ENCODE peak calls at places on chromosomes 1 and 21, in seven cellular contexts. O is brain microvascular endothelial cell, U is GM23338, L is K562, Z is kidney, N is IMR-90, W is pancreas. S is an unnamed sample.

GRCh38 chr1:245996806-245997205 is 510.3 kb downstream of the SMYD3 start:
- DNase-seq in Z (no peak), N (no peak), U (no peak), L (no peak), W (no peak), O (no peak), S (no peak)

GRCh38 chr1:115062542-115063004 is 26.7 kb downstream of the TSPAN2 start:
- DNase-seq in W (peak), N (no peak), L (no peak), O (no peak), U (no peak), Z (peak), S (peak)

GRCh38 chr1:14590781-14591180 is 7.7 kb upstream of the KAZN start:
- DNase-seq in U (peak), O (no peak), N (no peak), L (peak), Z (no peak), W (no peak), S (no peak)

GRCh38 chr1:87957331-87957730 is 628.7 kb downstream of the LMO4 start:
- DNase-seq in W (no peak), L (no peak), O (no peak), N (peak), Z (no peak), U (no peak), S (no peak)

GRCh38 chr1:112722601-112723510 is 7.7 kb upstream of the PPM1J start:
- DNase-seq in U (peak), Z (peak), O (peak), W (no peak), N (peak), L (no peak), S (no peak)

GRCh38 chr1:225874431-225874830 is 7.7 kb downstream of the TMEM63A start:
- DNase-seq in Z (peak), O (no peak), U (no peak), L (no peak), N (no peak), W (no peak), S (no peak)

GRCh38 chr1:12171206-12172041 is 4.6 kb downstream of the TNFRSF1B start:
- DNase-seq in W (no peak), U (no peak), Z (no peak), L (no peak), O (no peak), N (no peak), S (no peak)

GRCh38 chr1:62175568-62176179 is 19.0 kb upstream of the L1TD1 start:
- DNase-seq in U (peak), N (peak), L (peak), W (no peak), Z (no peak), O (peak), S (no peak)

GRCh38 chr1:2231667-2232254 is 3.6 kb downstream of the SKI start:
- DNase-seq in O (peak), Z (peak), L (peak), U (peak), W (peak), N (peak), S (no peak)

GRCh38 chr1:2229921-2230700 is 2.0 kb downstream of the SKI start:
- DNase-seq in W (peak), L (peak), U (peak), N (peak), O (no peak), Z (peak), S (no peak)

GRCh38 chr1:2232255-2232915 is 4.3 kb downstream of the SKI start:
- DNase-seq in W (no peak), U (no peak), L (peak), O (no peak), N (no peak), Z (peak), S (no peak)

GRCh38 chr1:2229032-2229920 is 1.2 kb downstream of the SKI start:
- DNase-seq in L (no peak), U (peak), W (peak), O (no peak), Z (peak), N (peak), S (no peak)

DNA sequence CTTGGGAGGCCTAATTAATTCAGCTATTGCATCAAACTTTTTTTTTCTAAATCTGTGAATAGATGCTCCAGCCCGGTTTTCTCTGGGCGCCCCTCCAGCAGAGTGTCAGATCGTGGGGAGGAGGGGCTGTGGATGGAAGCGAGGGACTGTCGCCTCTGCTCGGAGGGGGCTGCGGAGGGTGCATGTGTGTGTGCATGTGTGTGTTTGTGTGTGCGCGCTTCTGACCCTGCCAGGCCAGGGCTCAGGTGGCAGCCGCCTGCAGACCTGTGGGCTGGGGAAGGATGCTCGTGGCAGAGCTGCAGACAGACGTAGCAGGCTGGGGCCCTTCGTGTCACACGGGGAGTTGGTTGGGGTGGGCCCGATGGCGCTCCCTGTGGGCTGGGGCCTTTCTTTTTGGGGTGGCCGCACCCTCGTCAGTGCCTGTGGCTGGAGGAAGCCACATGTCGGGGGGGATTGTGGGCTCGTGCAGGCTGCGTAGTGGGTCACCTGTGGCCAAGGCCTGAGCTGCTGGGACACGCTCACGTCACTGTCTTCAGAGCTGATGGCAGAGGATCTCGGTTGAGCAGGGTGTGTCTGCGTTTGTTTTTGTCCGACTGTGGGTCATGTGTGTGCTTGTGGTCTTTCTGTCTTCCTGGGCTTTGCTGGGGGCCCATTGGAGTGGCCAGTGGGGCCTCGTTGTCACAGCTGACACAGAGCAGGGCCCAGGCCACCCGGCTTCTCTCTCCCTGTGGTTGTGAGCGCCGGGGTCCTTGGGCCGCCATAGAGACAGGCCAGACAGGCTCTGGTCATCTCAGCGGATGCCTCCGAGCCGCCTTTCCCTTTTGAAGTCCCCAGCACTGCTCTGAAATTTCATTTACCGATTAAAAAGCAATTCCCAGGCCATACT is 2.9 kb downstream of the SKI start:
- DNase-seq in W (no peak), U (peak), Z (peak), L (peak), N (no peak), O (no peak), S (no peak)
- H3K27ac ChIP-seq in W (peak), U (no peak), Z (peak), L (peak), N (peak), O (peak), S (peak)

GRCh38 chr1:221394011-221394544 is 347.8 kb downstream of the DUSP10 start:
- DNase-seq in N (peak), O (peak), Z (no peak), W (no peak), L (no peak), U (no peak), S (no peak)
- H3K27ac ChIP-seq in N (no peak), O (no peak), Z (no peak), W (no peak), L (no peak), U (no peak), S (no peak)

GRCh38 chr1:155220566-155220965 is 12.1 kb downstream of the MTX1 start:
- DNase-seq in N (no peak), L (no peak), O (no peak), Z (no peak), W (no peak), U (no peak), S (no peak)

GRCh38 chr1:155219592-155220031 is 11.1 kb downstream of the MTX1 start:
- DNase-seq in O (no peak), L (peak), W (no peak), N (no peak), U (peak), Z (no peak), S (no peak)

GRCh38 chr1:155223017-155223416 is 14.5 kb downstream of the MTX1 start:
- DNase-seq in W (no peak), Z (no peak), O (no peak), N (no peak), L (peak), U (no peak), S (no peak)

DNA sequence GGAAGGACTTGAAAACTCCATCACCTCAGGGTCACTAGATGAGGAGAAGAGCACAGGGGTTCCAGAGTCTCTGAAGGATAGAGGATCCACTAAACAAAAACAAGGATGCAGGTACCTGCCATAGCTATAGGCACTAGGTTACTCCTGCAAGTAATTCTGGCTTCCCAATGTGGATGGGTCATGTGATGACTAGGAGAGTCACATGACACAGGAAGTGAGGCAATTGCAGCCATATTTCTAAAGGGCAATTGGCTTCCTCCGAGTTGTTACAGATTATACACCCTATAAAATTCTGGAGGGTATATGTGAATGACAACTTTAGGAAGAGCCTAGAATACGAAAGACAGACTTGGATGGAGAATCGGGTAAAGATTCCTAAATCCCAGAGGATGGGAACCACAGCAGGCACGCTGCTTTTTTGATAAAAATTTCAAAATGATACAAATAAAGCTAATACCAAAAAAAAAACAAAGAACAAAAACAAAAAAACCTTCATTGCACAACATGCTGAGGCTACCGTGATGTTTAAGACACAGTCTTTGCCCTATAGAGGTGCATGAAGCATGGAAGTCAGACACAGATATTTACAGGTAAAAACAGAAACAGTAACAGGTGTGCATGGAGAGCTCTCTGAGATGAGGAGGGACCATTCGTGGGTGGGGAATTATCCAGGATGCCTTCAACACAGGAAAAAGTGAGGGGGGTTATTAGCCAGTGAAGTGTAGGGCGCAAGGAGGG is 10.5 kb downstream of the MTX1 start:
- DNase-seq in U (peak), Z (no peak), N (peak), L (peak), W (no peak), O (peak), S (no peak)
- H3K27ac ChIP-seq in U (no peak), Z (no peak), N (peak), L (peak), W (no peak), O (no peak), S (peak)

GRCh38 chr1:84869750-84870149 is 23.3 kb downstream of the LPAR3 start:
- DNase-seq in Z (no peak), U (no peak), O (no peak), L (no peak), N (peak), W (no peak), S (no peak)
- H3K27ac ChIP-seq in Z (no peak), U (no peak), O (no peak), L (no peak), N (no peak), W (no peak), S (no peak)

DNA sequence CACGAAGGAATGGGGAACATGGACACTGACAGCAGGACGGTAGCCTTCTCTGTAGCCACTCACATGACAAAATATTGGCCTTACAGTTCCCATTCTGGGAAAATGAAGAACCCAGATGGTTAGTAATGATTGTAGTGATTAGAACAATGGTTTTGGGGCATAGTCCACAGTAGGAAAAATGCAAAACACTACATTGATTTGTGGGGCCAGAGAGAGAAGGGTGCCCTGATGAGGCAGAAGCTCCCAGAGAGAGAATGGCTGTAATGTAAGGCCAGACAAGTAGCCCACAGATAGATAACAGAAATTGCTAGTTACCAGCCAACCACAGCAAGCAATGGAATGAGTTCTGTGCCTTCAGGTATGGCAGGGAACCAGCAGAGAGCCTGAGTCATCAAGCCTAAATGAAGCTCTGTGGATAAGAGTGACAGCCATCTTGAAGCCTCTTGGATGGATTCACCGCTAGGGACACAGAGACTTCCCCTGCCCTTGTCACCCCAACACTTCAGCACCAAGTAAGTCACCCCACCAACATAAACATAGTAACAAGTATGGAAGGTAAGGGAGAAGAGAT is 206.1 kb downstream of the BACH1 start:
- DNase-seq in Z (no peak), U (no peak), W (no peak), O (peak), N (peak), L (no peak), S (peak)
- H3K27ac ChIP-seq in Z (no peak), U (no peak), W (no peak), O (no peak), N (no peak), L (no peak), S (no peak)

S was measured in epithelial cell of prostate.